ENCODE peak calls at places on chromosomes 13 and 19, in ten cellular contexts. One of them, this sample, is unnamed.

GRCh38 chr13:62846302-62846701 is 1430.7 kb upstream of the PCDH20 start:
- DNase-seq in progenitor cell of endocrine pancreas: no peak
- DNase-seq in NB4: no peak
- DNase-seq in uterus: no peak
- DNase-seq in mucosa of descending colon: no peak
- DNase-seq in fibroblast of lung: peak
- DNase-seq in GM23338: no peak
- DNase-seq in CD8-positive, alpha-beta T cell: no peak
- DNase-seq in neural progenitor cell: no peak
- DNase-seq in B cell: no peak
- DNase-seq in this sample: no peak

GRCh38 chr19:35856546-35857149 is at the start of gene KIRREL2:
- DNase-seq in progenitor cell of endocrine pancreas: peak
- DNase-seq in NB4: no peak
- DNase-seq in uterus: no peak
- DNase-seq in mucosa of descending colon: no peak
- DNase-seq in fibroblast of lung: no peak
- DNase-seq in GM23338: peak
- DNase-seq in CD8-positive, alpha-beta T cell: no peak
- DNase-seq in neural progenitor cell: peak
- DNase-seq in B cell: peak
- DNase-seq in this sample: peak

GRCh38 chr19:1070931-1071791 is 4.2 kb downstream of the ARHGAP45 start:
- DNase-seq in progenitor cell of endocrine pancreas: no peak
- DNase-seq in NB4: no peak
- DNase-seq in uterus: no peak
- DNase-seq in mucosa of descending colon: peak
- DNase-seq in fibroblast of lung: no peak
- DNase-seq in GM23338: peak
- DNase-seq in CD8-positive, alpha-beta T cell: no peak
- DNase-seq in neural progenitor cell: peak
- DNase-seq in B cell: no peak
- DNase-seq in this sample: no peak

GRCh38 chr13:65112123-65113075 is 2117.7 kb downstream of the PCDH9 start:
- DNase-seq in progenitor cell of endocrine pancreas: no peak
- DNase-seq in NB4: no peak
- DNase-seq in uterus: no peak
- DNase-seq in mucosa of descending colon: no peak
- DNase-seq in fibroblast of lung: no peak
- DNase-seq in GM23338: no peak
- DNase-seq in CD8-positive, alpha-beta T cell: no peak
- DNase-seq in neural progenitor cell: no peak
- DNase-seq in B cell: no peak
- DNase-seq in this sample: no peak

GRCh38 chr19:6067975-6068374 is 42.3 kb downstream of the RFX2 start:
- DNase-seq in progenitor cell of endocrine pancreas: no peak
- DNase-seq in NB4: no peak
- DNase-seq in uterus: no peak
- DNase-seq in mucosa of descending colon: no peak
- DNase-seq in fibroblast of lung: no peak
- DNase-seq in GM23338: no peak
- DNase-seq in CD8-positive, alpha-beta T cell: no peak
- DNase-seq in neural progenitor cell: no peak
- DNase-seq in B cell: no peak
- DNase-seq in this sample: no peak

GRCh38 chr13:113820813-113821651 is 42.8 kb downstream of the GAS6 start:
- DNase-seq in progenitor cell of endocrine pancreas: no peak
- DNase-seq in NB4: peak
- DNase-seq in uterus: peak
- DNase-seq in mucosa of descending colon: peak
- DNase-seq in fibroblast of lung: peak
- DNase-seq in GM23338: no peak
- DNase-seq in CD8-positive, alpha-beta T cell: no peak
- DNase-seq in neural progenitor cell: no peak
- DNase-seq in B cell: no peak
- DNase-seq in this sample: no peak

GRCh38 chr13:30466358-30466714 is 600 bp upstream of the HMGB1 start:
- DNase-seq in progenitor cell of endocrine pancreas: no peak
- DNase-seq in NB4: no peak
- DNase-seq in uterus: no peak
- DNase-seq in mucosa of descending colon: no peak
- DNase-seq in fibroblast of lung: no peak
- DNase-seq in GM23338: peak
- DNase-seq in CD8-positive, alpha-beta T cell: no peak
- DNase-seq in neural progenitor cell: peak
- DNase-seq in B cell: no peak
- DNase-seq in this sample: peak

GRCh38 chr13:113765241-113765910 is 6.3 kb downstream of the TMEM255B start:
- DNase-seq in progenitor cell of endocrine pancreas: no peak
- DNase-seq in NB4: no peak
- DNase-seq in uterus: no peak
- DNase-seq in mucosa of descending colon: no peak
- DNase-seq in fibroblast of lung: no peak
- DNase-seq in GM23338: peak
- DNase-seq in CD8-positive, alpha-beta T cell: no peak
- DNase-seq in neural progenitor cell: no peak
- DNase-seq in B cell: no peak
- DNase-seq in this sample: no peak

GRCh38 chr13:101455863-101456262 is 3.4 kb downstream of the ITGBL1 start:
- DNase-seq in progenitor cell of endocrine pancreas: no peak
- DNase-seq in NB4: no peak
- DNase-seq in uterus: no peak
- DNase-seq in mucosa of descending colon: no peak
- DNase-seq in fibroblast of lung: peak
- DNase-seq in GM23338: peak
- DNase-seq in CD8-positive, alpha-beta T cell: no peak
- DNase-seq in neural progenitor cell: no peak
- DNase-seq in B cell: no peak
- DNase-seq in this sample: no peak

GRCh38 chr19:38707512-38708114 is 36.7 kb downstream of the CAPN12 start:
- DNase-seq in progenitor cell of endocrine pancreas: no peak
- DNase-seq in NB4: no peak
- DNase-seq in uterus: peak
- DNase-seq in mucosa of descending colon: peak
- DNase-seq in fibroblast of lung: no peak
- DNase-seq in GM23338: no peak
- DNase-seq in CD8-positive, alpha-beta T cell: no peak
- DNase-seq in neural progenitor cell: no peak
- DNase-seq in B cell: no peak
- DNase-seq in this sample: no peak

GRCh38 chr13:79860757-79861156 is 379.8 kb downstream of the NDFIP2 start:
- DNase-seq in progenitor cell of endocrine pancreas: no peak
- DNase-seq in NB4: no peak
- DNase-seq in uterus: no peak
- DNase-seq in mucosa of descending colon: no peak
- DNase-seq in fibroblast of lung: no peak
- DNase-seq in GM23338: no peak
- DNase-seq in CD8-positive, alpha-beta T cell: no peak
- DNase-seq in neural progenitor cell: no peak
- DNase-seq in B cell: no peak
- DNase-seq in this sample: no peak

GRCh38 chr19:21460686-21461085 is 44.7 kb upstream of the ZNF429 start:
- DNase-seq in progenitor cell of endocrine pancreas: no peak
- DNase-seq in NB4: no peak
- DNase-seq in uterus: no peak
- DNase-seq in mucosa of descending colon: no peak
- DNase-seq in fibroblast of lung: no peak
- DNase-seq in GM23338: no peak
- DNase-seq in CD8-positive, alpha-beta T cell: no peak
- DNase-seq in neural progenitor cell: no peak
- DNase-seq in B cell: no peak
- DNase-seq in this sample: no peak

GRCh38 chr13:107291875-107292274 is 723.9 kb upstream of the ARGLU1 start:
- DNase-seq in progenitor cell of endocrine pancreas: no peak
- DNase-seq in NB4: no peak
- DNase-seq in uterus: no peak
- DNase-seq in mucosa of descending colon: no peak
- DNase-seq in fibroblast of lung: no peak
- DNase-seq in GM23338: no peak
- DNase-seq in CD8-positive, alpha-beta T cell: no peak
- DNase-seq in neural progenitor cell: no peak
- DNase-seq in B cell: no peak
- DNase-seq in this sample: no peak

GRCh38 chr13:107299717-107300116 is 731.8 kb upstream of the ARGLU1 start:
- DNase-seq in progenitor cell of endocrine pancreas: no peak
- DNase-seq in NB4: no peak
- DNase-seq in uterus: no peak
- DNase-seq in mucosa of descending colon: no peak
- DNase-seq in fibroblast of lung: no peak
- DNase-seq in GM23338: no peak
- DNase-seq in CD8-positive, alpha-beta T cell: no peak
- DNase-seq in neural progenitor cell: no peak
- DNase-seq in B cell: no peak
- DNase-seq in this sample: no peak

GRCh38 chr13:107295391-107296157 is 727.6 kb upstream of the ARGLU1 start:
- DNase-seq in progenitor cell of endocrine pancreas: no peak
- DNase-seq in NB4: no peak
- DNase-seq in uterus: no peak
- DNase-seq in mucosa of descending colon: no peak
- DNase-seq in fibroblast of lung: no peak
- DNase-seq in GM23338: no peak
- DNase-seq in CD8-positive, alpha-beta T cell: no peak
- DNase-seq in neural progenitor cell: no peak
- DNase-seq in B cell: no peak
- DNase-seq in this sample: no peak

GRCh38 chr13:107301724-107302374 is 733.9 kb upstream of the ARGLU1 start:
- DNase-seq in progenitor cell of endocrine pancreas: no peak
- DNase-seq in NB4: peak
- DNase-seq in uterus: no peak
- DNase-seq in mucosa of descending colon: no peak
- DNase-seq in fibroblast of lung: peak
- DNase-seq in GM23338: peak
- DNase-seq in CD8-positive, alpha-beta T cell: no peak
- DNase-seq in neural progenitor cell: peak
- DNase-seq in B cell: no peak
- DNase-seq in this sample: no peak

DNA sequence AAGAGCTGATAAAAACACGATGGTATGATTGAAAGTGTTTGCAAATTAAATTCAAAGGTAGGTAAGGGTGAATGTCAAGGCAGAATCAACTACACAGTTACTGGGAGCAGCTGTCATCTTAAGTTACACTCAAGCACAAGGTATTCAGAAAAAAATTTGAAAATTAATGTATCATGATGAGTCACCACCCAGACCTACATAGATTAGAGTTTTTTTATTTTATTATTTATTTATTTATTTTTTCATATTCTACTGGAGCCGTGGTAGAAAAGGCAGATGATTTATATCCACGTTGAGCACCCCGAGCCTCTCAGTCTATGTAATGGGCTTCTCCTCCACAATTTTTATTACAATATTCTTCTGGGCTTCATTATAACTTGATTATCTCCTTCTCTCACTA is 728.9 kb upstream of the ARGLU1 start:
- DNase-seq in progenitor cell of endocrine pancreas: no peak
- DNase-seq in NB4: no peak
- DNase-seq in uterus: no peak
- DNase-seq in mucosa of descending colon: no peak
- DNase-seq in fibroblast of lung: peak
- DNase-seq in GM23338: no peak
- DNase-seq in CD8-positive, alpha-beta T cell: no peak
- DNase-seq in neural progenitor cell: no peak
- DNase-seq in B cell: no peak
- DNase-seq in this sample: no peak
- TF ChIP-seq CTCF in progenitor cell of endocrine pancreas: no peak
- TF ChIP-seq CTCF in NB4: no peak
- TF ChIP-seq CTCF in uterus: no peak
- TF ChIP-seq CTCF in mucosa of descending colon: no peak
- TF ChIP-seq CTCF in fibroblast of lung: no peak
- TF ChIP-seq CTCF in GM23338: no peak
- TF ChIP-seq CTCF in CD8-positive, alpha-beta T cell: no peak
- TF ChIP-seq CTCF in neural progenitor cell: no peak
- TF ChIP-seq CTCF in B cell: no peak
- TF ChIP-seq CTCF in this sample: no peak

GRCh38 chr13:73286177-73286576 is 227.4 kb downstream of the KLF5 start:
- DNase-seq in progenitor cell of endocrine pancreas: no peak
- DNase-seq in NB4: no peak
- DNase-seq in uterus: no peak
- DNase-seq in mucosa of descending colon: no peak
- DNase-seq in fibroblast of lung: no peak
- DNase-seq in GM23338: peak
- DNase-seq in CD8-positive, alpha-beta T cell: no peak
- DNase-seq in neural progenitor cell: no peak
- DNase-seq in B cell: no peak
- DNase-seq in this sample: no peak
- TF ChIP-seq CTCF in progenitor cell of endocrine pancreas: no peak
- TF ChIP-seq CTCF in NB4: no peak
- TF ChIP-seq CTCF in uterus: no peak
- TF ChIP-seq CTCF in mucosa of descending colon: no peak
- TF ChIP-seq CTCF in fibroblast of lung: no peak
- TF ChIP-seq CTCF in GM23338: peak
- TF ChIP-seq CTCF in CD8-positive, alpha-beta T cell: no peak
- TF ChIP-seq CTCF in neural progenitor cell: peak
- TF ChIP-seq CTCF in B cell: no peak
- TF ChIP-seq CTCF in this sample: peak

DNA sequence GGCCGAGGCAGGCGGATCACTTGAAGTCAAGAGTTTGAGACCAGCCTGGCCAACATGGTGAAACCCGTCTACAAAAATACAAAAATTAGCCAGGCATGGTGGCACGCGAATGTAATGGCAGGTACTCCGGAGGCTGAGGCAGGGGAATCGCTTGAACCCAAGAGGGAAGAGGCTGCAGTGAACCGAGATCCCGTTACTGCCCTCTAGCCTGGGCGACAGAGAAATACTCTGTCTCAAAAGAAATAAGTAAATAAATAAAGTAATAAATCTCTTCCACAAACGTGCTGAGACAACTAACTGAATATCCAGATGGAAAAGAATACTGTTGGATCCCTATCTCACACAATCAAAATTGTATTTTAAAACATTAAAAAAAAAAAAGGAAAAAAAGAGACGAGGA is 807 bp upstream of the ZNF813 start:
- DNase-seq in progenitor cell of endocrine pancreas: no peak
- DNase-seq in NB4: no peak
- DNase-seq in uterus: no peak
- DNase-seq in mucosa of descending colon: no peak
- DNase-seq in fibroblast of lung: no peak
- DNase-seq in GM23338: no peak
- DNase-seq in CD8-positive, alpha-beta T cell: no peak
- DNase-seq in neural progenitor cell: peak
- DNase-seq in B cell: no peak
- DNase-seq in this sample: no peak
- TF ChIP-seq CTCF in progenitor cell of endocrine pancreas: peak
- TF ChIP-seq CTCF in NB4: no peak
- TF ChIP-seq CTCF in uterus: no peak
- TF ChIP-seq CTCF in mucosa of descending colon: no peak
- TF ChIP-seq CTCF in fibroblast of lung: no peak
- TF ChIP-seq CTCF in GM23338: peak
- TF ChIP-seq CTCF in CD8-positive, alpha-beta T cell: no peak
- TF ChIP-seq CTCF in neural progenitor cell: peak
- TF ChIP-seq CTCF in B cell: no peak
- TF ChIP-seq CTCF in this sample: no peak

DNA sequence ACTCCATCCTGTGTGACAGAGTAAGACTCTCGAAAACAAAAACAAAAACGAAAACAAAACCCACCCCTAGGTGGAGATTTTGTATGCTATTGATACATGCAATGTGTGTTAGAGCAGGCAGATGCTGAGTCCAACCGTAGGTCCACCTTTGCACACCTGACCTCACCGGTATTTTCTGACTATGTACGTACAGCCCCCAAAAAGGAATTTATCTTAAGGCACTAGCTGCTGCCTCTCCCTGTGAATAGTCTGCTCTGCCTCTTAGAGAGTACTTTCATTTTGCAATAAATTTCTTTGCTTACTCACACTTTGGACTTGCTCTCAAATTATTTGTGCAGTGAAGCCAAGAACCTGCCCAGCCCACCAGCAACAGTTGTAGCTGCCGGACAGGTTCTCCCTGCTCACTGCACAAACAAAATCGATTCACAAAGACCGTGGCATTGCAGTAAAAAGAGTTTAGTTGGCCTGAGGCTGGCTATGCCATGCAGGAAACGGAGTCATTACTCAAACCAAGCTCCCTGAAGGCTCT is 8.2 kb upstream of the ZNF77 start:
- DNase-seq in progenitor cell of endocrine pancreas: peak
- DNase-seq in NB4: no peak
- DNase-seq in uterus: no peak
- DNase-seq in mucosa of descending colon: peak
- DNase-seq in fibroblast of lung: no peak
- DNase-seq in GM23338: no peak
- DNase-seq in CD8-positive, alpha-beta T cell: no peak
- DNase-seq in neural progenitor cell: no peak
- DNase-seq in B cell: no peak
- DNase-seq in this sample: no peak
- TF ChIP-seq CTCF in progenitor cell of endocrine pancreas: peak
- TF ChIP-seq CTCF in NB4: no peak
- TF ChIP-seq CTCF in uterus: no peak
- TF ChIP-seq CTCF in mucosa of descending colon: no peak
- TF ChIP-seq CTCF in fibroblast of lung: peak
- TF ChIP-seq CTCF in GM23338: no peak
- TF ChIP-seq CTCF in CD8-positive, alpha-beta T cell: no peak
- TF ChIP-seq CTCF in neural progenitor cell: no peak
- TF ChIP-seq CTCF in B cell: no peak
- TF ChIP-seq CTCF in this sample: no peak